ENCODE peak calls at places on chromosomes 3 and 15, in seven cellular contexts. One of them, this sample, is unnamed.
A peak's percentile ranks its signal among the peaks of the same experiment; 100 is the strongest.

GRCh38 chr15:100330221-100330620 is 11.6 kb downstream of the ADAMTS17 start:
- DNase-seq in endothelial cell of umbilical vein: no peak
- DNase-seq in keratinocyte: no peak
- DNase-seq in fibroblast of pulmonary artery: no peak
- DNase-seq in H9: peak; percentile 14
- DNase-seq in cardiac fibroblast: no peak
- DNase-seq in AG04449: no peak
- DNase-seq in this sample: no peak

GRCh38 chr3:119294402-119294888 is 262 bp downstream of the ARHGAP31 start:
- DNase-seq in endothelial cell of umbilical vein: no peak
- DNase-seq in H9: no peak
- DNase-seq in fibroblast of pulmonary artery: no peak
- DNase-seq in keratinocyte: no peak
- DNase-seq in AG04449: no peak
- DNase-seq in cardiac fibroblast: no peak
- DNase-seq in this sample: peak; percentile 67

GRCh38 chr15:20357139-20358065 is 184.2 kb downstream of the GOLGA6L6 start:
- DNase-seq in cardiac fibroblast: no peak
- DNase-seq in H9: peak; percentile 32
- DNase-seq in endothelial cell of umbilical vein: no peak
- DNase-seq in keratinocyte: no peak
- DNase-seq in AG04449: no peak
- DNase-seq in fibroblast of pulmonary artery: no peak
- DNase-seq in this sample: peak; percentile 15

GRCh38 chr15:70976856-70977255 is 84.2 kb downstream of the LRRC49 start:
- DNase-seq in endothelial cell of umbilical vein: no peak
- DNase-seq in fibroblast of pulmonary artery: peak; percentile 54
- DNase-seq in AG04449: peak; percentile 56
- DNase-seq in keratinocyte: no peak
- DNase-seq in cardiac fibroblast: peak; percentile 24
- DNase-seq in H9: no peak
- DNase-seq in this sample: no peak

GRCh38 chr15:96042734-96043224 is 287.7 kb upstream of the NR2F2 start:
- DNase-seq in fibroblast of pulmonary artery: no peak
- DNase-seq in AG04449: no peak
- DNase-seq in endothelial cell of umbilical vein: no peak
- DNase-seq in keratinocyte: no peak
- DNase-seq in H9: no peak
- DNase-seq in cardiac fibroblast: peak; percentile 58
- DNase-seq in this sample: no peak

GRCh38 chr3:187989458-187990153 is 164.4 kb upstream of the LPP start:
- DNase-seq in keratinocyte: no peak
- DNase-seq in cardiac fibroblast: no peak
- DNase-seq in fibroblast of pulmonary artery: no peak
- DNase-seq in AG04449: no peak
- DNase-seq in H9: peak; percentile 92
- DNase-seq in endothelial cell of umbilical vein: no peak
- DNase-seq in this sample: no peak

GRCh38 chr3:149879872-149880271 is 66.9 kb downstream of the RNF13 start:
- DNase-seq in cardiac fibroblast: peak; percentile 83
- DNase-seq in endothelial cell of umbilical vein: peak; percentile 77
- DNase-seq in fibroblast of pulmonary artery: peak; percentile 83
- DNase-seq in H9: peak; percentile 55
- DNase-seq in AG04449: no peak
- DNase-seq in keratinocyte: peak; percentile 1
- DNase-seq in this sample: no peak

GRCh38 chr3:193917096-193917495 is 218.9 kb upstream of the HES1 start:
- DNase-seq in fibroblast of pulmonary artery: no peak
- DNase-seq in cardiac fibroblast: no peak
- DNase-seq in AG04449: no peak
- DNase-seq in keratinocyte: no peak
- DNase-seq in H9: no peak
- DNase-seq in endothelial cell of umbilical vein: no peak
- DNase-seq in this sample: no peak

GRCh38 chr15:57432141-57432701 is 55.9 kb downstream of the CGNL1 start:
- DNase-seq in AG04449: no peak
- DNase-seq in endothelial cell of umbilical vein: peak; percentile 75
- DNase-seq in fibroblast of pulmonary artery: peak; percentile 31
- DNase-seq in keratinocyte: no peak
- DNase-seq in H9: peak; percentile 82
- DNase-seq in cardiac fibroblast: peak; percentile 37
- DNase-seq in this sample: no peak

GRCh38 chr3:102053375-102053989 is 204.2 kb downstream of the NFKBIZ start:
- DNase-seq in H9: no peak
- DNase-seq in endothelial cell of umbilical vein: peak; percentile 63
- DNase-seq in AG04449: no peak
- DNase-seq in cardiac fibroblast: peak; percentile 30
- DNase-seq in fibroblast of pulmonary artery: peak; percentile 65
- DNase-seq in keratinocyte: peak; percentile 44
- DNase-seq in this sample: no peak

GRCh38 chr3:32202496-32202895 is 36.0 kb upstream of the CMTM8 start:
- DNase-seq in AG04449: no peak
- DNase-seq in H9: no peak
- DNase-seq in keratinocyte: no peak
- DNase-seq in endothelial cell of umbilical vein: no peak
- DNase-seq in fibroblast of pulmonary artery: peak; percentile 38
- DNase-seq in cardiac fibroblast: peak; percentile 41
- DNase-seq in this sample: no peak

GRCh38 chr3:129938140-129938930 is 36.2 kb upstream of the TRH start:
- DNase-seq in endothelial cell of umbilical vein: no peak
- DNase-seq in keratinocyte: no peak
- DNase-seq in H9: no peak
- DNase-seq in AG04449: no peak
- DNase-seq in cardiac fibroblast: no peak
- DNase-seq in fibroblast of pulmonary artery: no peak
- DNase-seq in this sample: no peak

GRCh38 chr3:31804251-31805051 is 176.6 kb downstream of the OSBPL10 start:
- DNase-seq in endothelial cell of umbilical vein: no peak
- DNase-seq in H9: no peak
- DNase-seq in AG04449: no peak
- DNase-seq in cardiac fibroblast: no peak
- DNase-seq in keratinocyte: no peak
- DNase-seq in fibroblast of pulmonary artery: no peak
- DNase-seq in this sample: no peak

GRCh38 chr3:132284756-132285619 is 32.2 kb upstream of the ACP3 start:
- DNase-seq in H9: peak; percentile 74
- DNase-seq in keratinocyte: no peak
- DNase-seq in fibroblast of pulmonary artery: no peak
- DNase-seq in AG04449: no peak
- DNase-seq in cardiac fibroblast: no peak
- DNase-seq in endothelial cell of umbilical vein: no peak
- DNase-seq in this sample: no peak

GRCh38 chr15:44188810-44189209 is 6.3 kb downstream of the FRMD5 start:
- DNase-seq in cardiac fibroblast: no peak
- DNase-seq in keratinocyte: no peak
- DNase-seq in fibroblast of pulmonary artery: no peak
- DNase-seq in H9: no peak
- DNase-seq in AG04449: no peak
- DNase-seq in endothelial cell of umbilical vein: no peak
- DNase-seq in this sample: no peak

GRCh38 chr15:89665449-89666146 is 10.3 kb upstream of the KIF7 start:
- DNase-seq in fibroblast of pulmonary artery: peak; percentile 58
- DNase-seq in endothelial cell of umbilical vein: peak; percentile 36
- DNase-seq in AG04449: no peak
- DNase-seq in cardiac fibroblast: peak; percentile 68
- DNase-seq in H9: peak; percentile 64
- DNase-seq in keratinocyte: no peak
- DNase-seq in this sample: no peak

GRCh38 chr15:31550211-31550848 is 223.7 kb downstream of the KLF13 start:
- DNase-seq in AG04449: no peak
- DNase-seq in fibroblast of pulmonary artery: no peak
- DNase-seq in cardiac fibroblast: no peak
- DNase-seq in keratinocyte: no peak
- DNase-seq in H9: no peak
- DNase-seq in endothelial cell of umbilical vein: no peak
- DNase-seq in this sample: no peak

GRCh38 chr3:10950476-10951294 is 41.9 kb upstream of the SLC6A1 start:
- DNase-seq in cardiac fibroblast: peak; percentile 65
- DNase-seq in keratinocyte: no peak
- DNase-seq in AG04449: no peak
- DNase-seq in fibroblast of pulmonary artery: peak; percentile 57
- DNase-seq in H9: peak; percentile 62
- DNase-seq in endothelial cell of umbilical vein: peak; percentile 21
- DNase-seq in this sample: no peak

GRCh38 chr15:45849136-45849535 is 214.3 kb downstream of the SQOR start:
- DNase-seq in fibroblast of pulmonary artery: no peak
- DNase-seq in keratinocyte: no peak
- DNase-seq in H9: no peak
- DNase-seq in cardiac fibroblast: no peak
- DNase-seq in AG04449: no peak
- DNase-seq in endothelial cell of umbilical vein: no peak
- DNase-seq in this sample: no peak

GRCh38 chr15:84979651-84980050 is 2.0 kb upstream of the PDE8A start:
- DNase-seq in keratinocyte: no peak
- DNase-seq in H9: peak; percentile 64
- DNase-seq in fibroblast of pulmonary artery: no peak
- DNase-seq in AG04449: no peak
- DNase-seq in endothelial cell of umbilical vein: no peak
- DNase-seq in cardiac fibroblast: no peak
- DNase-seq in this sample: no peak

GRCh38 chr15:84982301-84982920 is 755 bp downstream of the PDE8A start:
- DNase-seq in cardiac fibroblast: peak; percentile 38
- DNase-seq in keratinocyte: no peak
- DNase-seq in AG04449: no peak
- DNase-seq in H9: peak; percentile 48
- DNase-seq in endothelial cell of umbilical vein: peak; percentile 58
- DNase-seq in fibroblast of pulmonary artery: peak; percentile 36
- DNase-seq in this sample: peak; percentile 41

GRCh38 chr15:84981711-84982300 is at the start of gene PDE8A:
- DNase-seq in cardiac fibroblast: peak; percentile 67
- DNase-seq in H9: peak; percentile 40
- DNase-seq in endothelial cell of umbilical vein: peak; percentile 57
- DNase-seq in keratinocyte: no peak
- DNase-seq in fibroblast of pulmonary artery: peak; percentile 52
- DNase-seq in AG04449: no peak
- DNase-seq in this sample: peak; percentile 58

GRCh38 chr15:84980196-84981053 is 1.2 kb upstream of the PDE8A start:
- DNase-seq in fibroblast of pulmonary artery: peak; percentile 86
- DNase-seq in keratinocyte: no peak
- DNase-seq in H9: peak; percentile 92
- DNase-seq in cardiac fibroblast: peak; percentile 91
- DNase-seq in endothelial cell of umbilical vein: peak; percentile 90
- DNase-seq in AG04449: peak; percentile 21
- DNase-seq in this sample: peak; percentile 88

DNA sequence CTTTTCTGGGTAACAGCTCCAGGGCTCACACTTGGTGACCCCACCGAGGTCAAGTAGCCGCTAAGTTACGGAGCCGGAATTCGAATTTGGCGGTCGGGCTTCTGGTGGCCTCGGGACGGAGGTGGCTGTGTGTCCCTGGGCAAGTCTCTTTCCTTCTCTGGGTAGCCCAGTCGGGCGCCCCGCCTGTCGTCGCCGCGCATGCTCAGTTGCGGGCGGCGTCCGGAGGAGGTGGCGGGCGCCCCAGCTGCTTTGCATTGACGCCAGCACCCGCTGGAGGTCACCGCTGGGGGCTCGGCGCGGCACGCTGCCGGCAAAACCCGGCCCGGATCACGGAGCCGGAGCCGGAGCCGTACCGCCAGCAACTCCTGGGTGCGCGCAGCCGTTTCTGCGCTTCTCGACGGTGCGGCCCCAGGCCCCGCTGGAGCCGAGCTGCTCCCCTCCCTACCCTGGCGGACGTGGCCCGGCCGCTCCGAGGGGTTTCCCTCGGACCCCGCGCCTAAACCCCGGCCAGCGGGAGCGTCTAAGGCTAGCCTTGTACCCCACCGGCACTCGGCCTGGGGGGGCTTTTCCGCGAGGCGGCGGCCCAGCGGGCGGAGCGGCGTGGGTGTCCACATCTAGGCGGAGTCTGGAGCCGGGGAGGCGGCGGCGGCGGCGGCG is 474 bp upstream of the PDE8A start:
- DNase-seq in AG04449: peak; percentile 63
- DNase-seq in cardiac fibroblast: peak; percentile 99
- DNase-seq in fibroblast of pulmonary artery: peak; percentile 98
- DNase-seq in H9: peak; percentile 96
- DNase-seq in keratinocyte: peak; percentile 79
- DNase-seq in endothelial cell of umbilical vein: peak; percentile 97
- DNase-seq in this sample: peak; percentile 98
- TF ChIP-seq CTCF in AG04449: peak; percentile 45
- TF ChIP-seq CTCF in cardiac fibroblast: no peak
- TF ChIP-seq CTCF in fibroblast of pulmonary artery: no peak
- TF ChIP-seq CTCF in H9: peak; percentile 27
- TF ChIP-seq CTCF in keratinocyte: peak; percentile 25
- TF ChIP-seq CTCF in endothelial cell of umbilical vein: peak; percentile 40
- TF ChIP-seq CTCF in this sample: no peak

DNA sequence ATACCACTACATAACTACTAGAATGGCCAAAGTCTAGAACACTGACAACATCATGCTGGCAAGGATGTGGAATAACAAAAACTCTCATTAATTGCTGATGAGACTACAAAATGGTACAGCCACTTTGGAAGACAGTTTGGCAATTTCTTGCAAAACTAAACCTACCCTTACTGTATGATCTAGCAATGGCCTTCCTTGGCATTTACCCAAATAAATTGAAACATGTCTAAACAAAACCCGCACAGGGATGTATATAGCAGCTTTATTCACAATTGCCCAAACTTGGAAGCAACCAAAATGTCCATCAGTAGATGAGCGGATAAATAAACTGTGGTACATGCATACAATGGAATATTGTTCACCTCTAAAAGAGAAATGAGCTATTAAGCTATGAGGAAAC is 87.9 kb upstream of the SLC24A5 start:
- DNase-seq in cardiac fibroblast: no peak
- DNase-seq in fibroblast of pulmonary artery: no peak
- DNase-seq in H9: no peak
- DNase-seq in keratinocyte: no peak
- DNase-seq in AG04449: no peak
- DNase-seq in endothelial cell of umbilical vein: no peak
- DNase-seq in this sample: no peak
- TF ChIP-seq CTCF in cardiac fibroblast: no peak
- TF ChIP-seq CTCF in fibroblast of pulmonary artery: no peak
- TF ChIP-seq CTCF in H9: no peak
- TF ChIP-seq CTCF in keratinocyte: no peak
- TF ChIP-seq CTCF in AG04449: no peak
- TF ChIP-seq CTCF in endothelial cell of umbilical vein: no peak
- TF ChIP-seq CTCF in this sample: no peak

DNA sequence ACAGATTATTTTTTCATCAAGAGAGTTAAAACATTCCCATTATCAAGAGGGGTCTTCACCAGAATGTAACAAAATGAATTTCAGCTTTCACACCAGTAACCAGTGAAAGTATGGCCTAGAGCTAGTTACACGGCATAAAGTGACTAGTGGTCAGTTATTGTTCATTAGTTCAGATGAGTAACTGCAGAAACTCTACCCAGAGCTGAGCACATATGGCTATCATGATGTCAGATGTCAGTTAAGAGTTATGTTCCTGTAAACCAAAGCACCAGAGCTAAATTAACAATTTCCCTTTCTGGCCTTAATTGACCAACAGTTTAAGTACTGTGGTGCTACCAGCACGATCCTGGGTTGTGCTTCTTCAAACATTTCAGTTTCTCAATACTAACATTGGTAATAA is 6.6 kb upstream of the MRPS25 start:
- DNase-seq in keratinocyte: no peak
- DNase-seq in AG04449: no peak
- DNase-seq in fibroblast of pulmonary artery: no peak
- DNase-seq in H9: no peak
- DNase-seq in cardiac fibroblast: no peak
- DNase-seq in endothelial cell of umbilical vein: no peak
- DNase-seq in this sample: no peak
- TF ChIP-seq CTCF in keratinocyte: no peak
- TF ChIP-seq CTCF in AG04449: no peak
- TF ChIP-seq CTCF in fibroblast of pulmonary artery: no peak
- TF ChIP-seq CTCF in H9: no peak
- TF ChIP-seq CTCF in cardiac fibroblast: no peak
- TF ChIP-seq CTCF in endothelial cell of umbilical vein: no peak
- TF ChIP-seq CTCF in this sample: no peak

GRCh38 chr3:38738630-38739395 is 77.2 kb downstream of the SCN10A start:
- DNase-seq in cardiac fibroblast: peak; percentile 52
- DNase-seq in H9: peak; percentile 92
- DNase-seq in keratinocyte: no peak
- DNase-seq in AG04449: no peak
- DNase-seq in fibroblast of pulmonary artery: peak; percentile 60
- DNase-seq in endothelial cell of umbilical vein: peak; percentile 73
- DNase-seq in this sample: no peak
- TF ChIP-seq CTCF in cardiac fibroblast: peak; percentile 87
- TF ChIP-seq CTCF in H9: peak; percentile 89
- TF ChIP-seq CTCF in keratinocyte: peak; percentile 73
- TF ChIP-seq CTCF in AG04449: peak; percentile 84
- TF ChIP-seq CTCF in fibroblast of pulmonary artery: peak; percentile 88
- TF ChIP-seq CTCF in endothelial cell of umbilical vein: peak; percentile 84
- TF ChIP-seq CTCF in this sample: no peak

This sample was measured in activated B cell treated with CpG ODN at 0.5 μM for 24 hours.